ENCODE peak calls at places on chromosomes 3 and 15, in five cellular contexts. K is activated CD8-positive, alpha-beta T cell treated with anti-CD3 and anti-CD28 coated beads for 36 hours; Q is neural crest cell; J is fibroblast of pulmonary artery; N is fibroblast of lung. D is an unnamed sample.

GRCh38 chr3:14175383-14176037 is 2.9 kb downstream of the XPC start:
- DNase-seq in K (peak; percentile 62), Q (no peak), J (no peak), N (peak; percentile 67), D (no peak)

GRCh38 chr3:159882784-159883779 is 105.6 kb upstream of the IL12A start:
- DNase-seq in K (no peak), Q (no peak), J (peak; percentile 32), N (peak; percentile 92), D (no peak)

GRCh38 chr3:194043516-194043915 is 92.4 kb upstream of the HES1 start:
- DNase-seq in K (no peak), Q (no peak), J (peak; percentile 49), N (peak; percentile 91), D (no peak)

GRCh38 chr3:17832021-17832420 is 89.6 kb upstream of the TBC1D5 start:
- DNase-seq in K (no peak), Q (no peak), J (no peak), N (no peak), D (no peak)

GRCh38 chr3:50807266-50807665 is 132.5 kb downstream of the DOCK3 start:
- DNase-seq in K (no peak), Q (no peak), J (no peak), N (peak; percentile 5), D (no peak)

GRCh38 chr3:24343084-24343783 is 151.4 kb downstream of the THRB start:
- DNase-seq in K (no peak), Q (no peak), J (no peak), N (peak; percentile 64), D (no peak)

GRCh38 chr3:182486459-182486858 is 306.8 kb upstream of the ATP11B start:
- DNase-seq in K (no peak), Q (no peak), J (no peak), N (no peak), D (no peak)

GRCh38 chr3:150483226-150483625 is 63.1 kb downstream of the SERP1 start:
- DNase-seq in K (no peak), Q (no peak), J (no peak), N (no peak), D (no peak)

GRCh38 chr3:194450341-194450740 is 36.5 kb downstream of the ATP13A3 start:
- DNase-seq in K (no peak), Q (no peak), J (no peak), N (peak; percentile 34), D (no peak)

GRCh38 chr15:28873585-28874139 is 12.1 kb upstream of the APBA2 start:
- DNase-seq in K (no peak), Q (no peak), J (no peak), N (no peak), D (no peak)

GRCh38 chr15:96264801-96265515 is 65.5 kb upstream of the NR2F2 start:
- DNase-seq in K (no peak), Q (peak; percentile 24), J (peak; percentile 28), N (peak; percentile 81), D (no peak)

GRCh38 chr15:83844742-83845141 is 190.8 kb downstream of the ADAMTSL3 start:
- DNase-seq in K (no peak), Q (no peak), J (no peak), N (no peak), D (no peak)

GRCh38 chr3:42755681-42756578 is 17.1 kb downstream of the CCDC13 start:
- DNase-seq in K (peak; percentile 34), Q (no peak), J (peak; percentile 46), N (peak; percentile 16), D (no peak)
- TF ChIP-seq CTCF in K (peak; percentile 18), Q (peak; percentile 48), J (peak; percentile 64), N (peak; percentile 75), D (peak; percentile 33)

DNA sequence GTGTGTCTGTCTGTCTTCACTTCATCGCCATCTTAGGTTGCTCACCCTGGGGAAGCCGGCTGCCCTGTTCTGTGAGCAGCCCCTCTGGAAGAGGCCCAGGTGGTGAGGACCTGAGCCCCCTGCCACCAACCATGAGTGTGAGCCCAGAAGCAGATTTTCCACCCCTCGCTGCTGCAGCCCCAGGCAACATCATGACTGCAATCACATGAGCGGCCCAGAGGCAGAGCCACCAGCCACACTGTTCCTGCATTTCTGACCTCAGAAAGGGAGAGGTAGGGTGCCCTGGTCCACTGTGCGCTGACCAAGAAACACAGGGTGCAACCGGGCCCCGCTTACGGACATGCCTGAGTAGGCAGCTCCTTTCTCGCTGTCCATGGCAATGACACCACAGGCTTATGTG is 92.3 kb upstream of the IQSEC1 start:
- DNase-seq in K (no peak), Q (no peak), J (no peak), N (no peak), D (no peak)
- TF ChIP-seq CTCF in K (no peak), Q (no peak), J (no peak), N (no peak), D (no peak)

GRCh38 chr15:34795267-34796081 is at the start of gene ACTC1:
- DNase-seq in K (no peak), Q (peak; percentile 32), J (peak; percentile 39), N (peak; percentile 67), D (peak; percentile 77)
- TF ChIP-seq CTCF in K (no peak), Q (no peak), J (no peak), N (no peak), D (no peak)

DNA sequence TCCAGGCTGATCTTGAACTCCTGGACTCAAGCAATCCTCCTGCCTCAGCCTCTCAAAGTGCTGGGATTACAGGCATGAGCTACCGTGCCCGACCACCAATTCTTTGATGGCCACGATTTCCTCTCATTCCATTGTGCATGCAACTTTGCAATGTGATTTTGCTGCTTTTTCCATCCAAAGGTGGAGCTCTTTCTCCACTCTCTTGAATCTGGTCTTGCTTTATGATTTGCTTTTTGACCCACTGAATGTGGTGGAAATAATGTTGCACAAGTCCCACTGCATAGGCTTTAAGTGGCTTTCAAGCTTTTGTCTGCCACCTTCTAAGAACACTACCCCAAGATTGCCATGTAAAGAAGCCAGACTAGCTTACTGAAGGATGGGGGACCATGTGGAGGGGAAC is 10.6 kb downstream of the RPS27L start:
- DNase-seq in K (no peak), Q (no peak), J (peak; percentile 53), N (peak; percentile 12), D (no peak)
- TF ChIP-seq CTCF in K (no peak), Q (no peak), J (peak; percentile 24), N (peak; percentile 41), D (no peak)

DNA sequence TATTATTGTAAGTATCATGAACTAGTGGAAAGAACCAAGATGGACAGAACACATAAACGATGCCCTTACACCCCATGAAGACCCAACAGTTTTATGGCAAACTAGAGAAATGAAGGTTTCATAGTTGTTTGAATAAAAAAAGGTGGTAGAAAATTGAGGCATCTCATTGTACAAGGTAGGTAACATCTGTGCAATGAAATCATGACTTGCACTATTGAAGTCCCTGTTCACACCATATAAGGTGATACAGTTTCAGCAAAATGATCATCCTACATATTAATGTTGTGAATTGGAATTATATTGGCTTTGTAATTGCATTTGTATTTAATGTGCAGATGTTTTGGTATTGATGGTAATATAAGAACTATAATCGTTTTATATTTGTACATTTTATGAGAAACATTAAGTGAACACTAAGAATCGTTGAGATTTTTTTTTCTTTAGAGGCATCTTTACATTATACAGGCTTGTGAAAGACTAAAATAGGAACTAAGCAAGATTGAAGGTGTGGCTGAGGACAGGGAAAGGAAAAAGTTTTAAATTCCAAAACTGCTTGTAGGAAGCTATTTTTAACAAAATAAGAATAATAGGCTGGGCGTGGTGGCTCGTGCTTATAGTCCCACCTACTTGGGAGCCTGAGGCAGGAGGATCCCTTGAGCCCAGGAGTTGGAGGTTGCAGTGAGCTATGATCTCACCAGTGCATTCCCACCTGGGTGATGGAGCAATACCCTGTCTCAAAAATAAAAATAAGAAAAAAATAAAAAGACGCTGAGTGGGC is 48.5 kb downstream of the CGNL1 start:
- DNase-seq in K (no peak), Q (no peak), J (no peak), N (no peak), D (no peak)
- TF ChIP-seq CTCF in K (no peak), Q (no peak), J (no peak), N (no peak), D (no peak)

D was measured in nephron progenitor cell.